ENCODE peak calls at places on chromosomes 4 and X, in four cellular contexts. E is kidney glomerular epithelial cell, F is fibroblast of the conjunctiva, S is myocyte. B is an unnamed sample.

GRCh38 chr4:110417151-110417550 is 58.8 kb upstream of the ENPEP start:
- DNase-seq in S (no peak), E (no peak), F (no peak), B (no peak)

GRCh38 chr4:61200991-61201526 is 933 bp downstream of the ADGRL3 start:
- DNase-seq in S (peak; percentile 29), F (no peak), E (no peak), B (peak; percentile 16)

GRCh38 chr4:133668061-133668851 is 519.2 kb downstream of the PCDH10 start:
- DNase-seq in E (no peak), F (no peak), S (no peak), B (no peak)

GRCh38 chr4:98430708-98431403 is 169.7 kb downstream of the RAP1GDS1 start:
- DNase-seq in F (peak; percentile 31), E (peak; percentile 96), S (peak; percentile 12), B (no peak)

GRCh38 chr4:39518484-39518883 is 8.8 kb downstream of the UGDH start:
- DNase-seq in S (no peak), E (no peak), F (no peak), B (no peak)

GRCh38 chr4:104491826-104492771 is 2.6 kb downstream of the CXXC4 start:
- DNase-seq in F (no peak), E (peak; percentile 40), S (peak; percentile 40), B (peak; percentile 82)

GRCh38 chr4:38162240-38162784 is 202.1 kb downstream of the PTTG2 start:
- DNase-seq in F (peak; percentile 49), S (peak; percentile 97), E (peak; percentile 75), B (peak; percentile 81)

GRCh38 chr4:89283975-89284556 is 23.5 kb downstream of the GPRIN3 start:
- DNase-seq in S (no peak), F (no peak), E (no peak), B (no peak)

GRCh38 chr4:187387709-187388108 is 607.9 kb upstream of the ZFP42 start:
- DNase-seq in S (no peak), F (no peak), E (no peak), B (no peak)

GRCh38 chr4:14384824-14385223 is 617.5 kb upstream of the CPEB2 start:
- DNase-seq in S (no peak), E (no peak), F (no peak), B (no peak)

GRCh38 chr4:15659768-15660394 is 4.7 kb upstream of the FBXL5 start:
- DNase-seq in F (peak; percentile 66), E (no peak), S (no peak), B (no peak)

GRCh38 chr4:54961357-54961975 is 163.9 kb downstream of the KDR start:
- DNase-seq in S (peak; percentile 60), F (peak; percentile 21), E (peak; percentile 3), B (no peak)

GRCh38 chr4:18556402-18556801 is 534.8 kb upstream of the LCORL start:
- DNase-seq in E (no peak), S (no peak), F (no peak), B (no peak)

GRCh38 chr4:109078724-109079123 is 223.7 kb downstream of the COL25A1 start:
- DNase-seq in S (peak; percentile 67), E (peak; percentile 66), F (peak; percentile 60), B (peak; percentile 6)

GRCh38 chrX:66638591-66639500 is at the start of gene EDA2R:
- DNase-seq in E (peak; percentile 78), S (peak; percentile 68), F (peak; percentile 85), B (no peak)

GRCh38 chrX:40149286-40150175 is 51.8 kb upstream of the BCOR start:
- DNase-seq in E (no peak), F (no peak), S (no peak), B (no peak)

GRCh38 chrX:129979207-129979920 is 3.1 kb upstream of the BCORL1 start:
- DNase-seq in E (no peak), S (no peak), F (no peak), B (peak; percentile 24)

GRCh38 chr4:99783940-99784339 is 32.7 kb upstream of the DAPP1 start:
- DNase-seq in F (no peak), S (no peak), E (no peak), B (no peak)

GRCh38 chr4:153365003-153365402 is 20.5 kb downstream of the MND1 start:
- DNase-seq in F (no peak), E (no peak), S (peak; percentile 12), B (no peak)

GRCh38 chrX:132876509-132876837 is 82.0 kb downstream of the HS6ST2 start:
- DNase-seq in S (no peak), F (no peak), E (peak; percentile 5), B (peak; percentile 82)

GRCh38 chrX:48956728-48957414 is 536 bp downstream of the OTUD5 start:
- DNase-seq in S (no peak), F (no peak), E (no peak), B (no peak)

GRCh38 chr4:98558770-98559169 is 99.6 kb downstream of the TSPAN5 start:
- DNase-seq in E (no peak), S (no peak), F (no peak), B (no peak)

GRCh38 chr4:87734936-87735335 is 64.4 kb upstream of the IBSP start:
- DNase-seq in S (peak; percentile 5), F (no peak), E (peak; percentile 9), B (no peak)

GRCh38 chrX:5068550-5068949 is 1160.1 kb downstream of the NLGN4X start:
- DNase-seq in F (no peak), S (no peak), E (no peak), B (no peak)

GRCh38 chr4:39587881-39588280 is 50.8 kb downstream of the SMIM14 start:
- DNase-seq in S (no peak), E (peak; percentile 30), F (no peak), B (no peak)

GRCh38 chr4:118270492-118270891 is 82.3 kb downstream of the PRSS12 start:
- DNase-seq in F (no peak), E (peak; percentile 20), S (peak; percentile 32), B (no peak)

GRCh38 chrX:119374736-119375135 is 24.4 kb upstream of the SLC25A43 start:
- DNase-seq in F (no peak), E (no peak), S (peak; percentile 2), B (no peak)

GRCh38 chr4:109574443-109574850 is 14.4 kb downstream of the MCUB start:
- DNase-seq in F (peak; percentile 3), E (no peak), S (peak; percentile 88), B (peak; percentile 94)

GRCh38 chr4:142883433-142883832 is 37.3 kb upstream of the INPP4B start:
- DNase-seq in E (no peak), F (no peak), S (peak; percentile 49), B (peak; percentile 8)

GRCh38 chr4:128558896-128559669 is 250.4 kb upstream of the JADE1 start:
- DNase-seq in E (no peak), S (peak; percentile 77), F (peak; percentile 44), B (no peak)

GRCh38 chrX:24259544-24260240 is 54.2 kb downstream of the SUPT20HL2 start:
- DNase-seq in E (peak; percentile 6), F (peak; percentile 75), S (peak; percentile 55), B (peak; percentile 43)

GRCh38 chr4:111847256-111848108 is 297.8 kb upstream of the FAM241A start:
- DNase-seq in F (no peak), E (no peak), S (no peak), B (peak; percentile 19)

GRCh38 chrX:39453847-39454645 is 643.7 kb downstream of the BCOR start:
- DNase-seq in S (peak; percentile 41), F (no peak), E (no peak), B (peak; percentile 85)

GRCh38 chr4:146179784-146180405 is 4.4 kb downstream of the LSM6 start:
- DNase-seq in E (no peak), S (no peak), F (no peak), B (no peak)

GRCh38 chr4:110132822-110133719 is 65.3 kb downstream of the ELOVL6 start:
- DNase-seq in E (no peak), S (peak; percentile 34), F (no peak), B (no peak)

B was measured in SJCRH30.